ENCODE peak calls at places on chromosomes 16 and 17, in eight cellular contexts. W is tibial nerve, A is AG04449, D is tibial artery, U is HCT116, Q is stomach, X is astrocyte of the cerebellum, R is LNCaP clone FGC. P is an unnamed sample.

GRCh38 chr16:57620316-57621231 is 7.9 kb upstream of the ADGRG1 start:
- DNase-seq in W (peak), A (no peak), D (no peak), U (no peak), Q (peak), X (no peak), R (peak), P (no peak)

GRCh38 chr17:53490447-53490968 is 332.2 kb upstream of the KIF2B start:
- DNase-seq in W (no peak), A (no peak), D (no peak), U (no peak), Q (no peak), X (no peak), R (no peak), P (no peak)

GRCh38 chr16:2702871-2703745 is 16.9 kb downstream of the PRSS27 start:
- DNase-seq in W (no peak), A (no peak), D (no peak), U (no peak), Q (peak), X (no peak), R (peak), P (no peak)

GRCh38 chr17:19897901-19898300 is 30.2 kb upstream of the ULK2 start:
- DNase-seq in W (no peak), A (peak), D (no peak), U (peak), Q (no peak), X (no peak), R (peak), P (peak)

GRCh38 chr17:28612936-28613872 is 781 bp downstream of the RSKR start:
- DNase-seq in W (no peak), A (no peak), D (peak), U (no peak), Q (peak), X (peak), R (no peak), P (no peak)

GRCh38 chr17:58219789-58220183 is 731 bp upstream of the MKS1 start:
- DNase-seq in W (no peak), A (no peak), D (no peak), U (no peak), Q (no peak), X (no peak), R (peak), P (no peak)

GRCh38 chr16:23334421-23334853 is 32.3 kb downstream of the SCNN1B start:
- DNase-seq in W (no peak), A (no peak), D (no peak), U (no peak), Q (no peak), X (no peak), R (no peak), P (no peak)

GRCh38 chr16:70433456-70434103 is 5.3 kb downstream of the ST3GAL2 start:
- DNase-seq in W (no peak), A (no peak), D (peak), U (no peak), Q (no peak), X (peak), R (no peak), P (peak)

GRCh38 chr17:8408371-8408770 is 10.7 kb upstream of the RNF222 start:
- DNase-seq in W (no peak), A (no peak), D (no peak), U (peak), Q (peak), X (no peak), R (no peak), P (no peak)

GRCh38 chr17:37490022-37490587 is 414 bp downstream of the DUSP14 start:
- DNase-seq in W (peak), A (no peak), D (peak), U (no peak), Q (peak), X (no peak), R (no peak), P (no peak)

GRCh38 chr17:27559506-27559931 is 71.5 kb upstream of the LGALS9 start:
- DNase-seq in W (no peak), A (no peak), D (peak), U (no peak), Q (no peak), X (no peak), R (no peak), P (no peak)

GRCh38 chr17:43634681-43635125 is 27.0 kb downstream of the MEOX1 start:
- DNase-seq in W (no peak), A (no peak), D (no peak), U (no peak), Q (no peak), X (no peak), R (no peak), P (no peak)

GRCh38 chr17:57900991-57901743 is 51.3 kb upstream of the MRPS23 start:
- DNase-seq in W (no peak), A (no peak), D (no peak), U (no peak), Q (peak), X (no peak), R (peak), P (no peak)

GRCh38 chr16:72847187-72848044 is 200.5 kb downstream of the ZFHX3 start:
- DNase-seq in W (no peak), A (no peak), D (no peak), U (no peak), Q (no peak), X (no peak), R (no peak), P (no peak)

GRCh38 chr17:40460585-40460975 is 17.3 kb downstream of the IGFBP4 start:
- DNase-seq in W (no peak), A (no peak), D (no peak), U (no peak), Q (no peak), X (no peak), R (no peak), P (no peak)

GRCh38 chr17:58121925-58122324 is 26.3 kb upstream of the OR4D1 start:
- DNase-seq in W (no peak), A (no peak), D (no peak), U (peak), Q (no peak), X (peak), R (no peak), P (peak)

GRCh38 chr17:859461-860195 is 77.5 kb downstream of the MRM3 start:
- DNase-seq in W (no peak), A (no peak), D (no peak), U (no peak), Q (no peak), X (no peak), R (no peak), P (no peak)

GRCh38 chr17:77449908-77450741 is 309.4 kb downstream of the SEC14L1 start:
- DNase-seq in W (peak), A (no peak), D (peak), U (no peak), Q (peak), X (no peak), R (no peak), P (no peak)

GRCh38 chr17:7393613-7394451 is 493 bp downstream of the PLSCR3 start:
- DNase-seq in W (no peak), A (no peak), D (no peak), U (no peak), Q (peak), X (no peak), R (no peak), P (no peak)

GRCh38 chr17:12737740-12738469 is 51.4 kb upstream of the ARHGAP44 start:
- DNase-seq in W (no peak), A (no peak), D (no peak), U (no peak), Q (no peak), X (no peak), R (no peak), P (no peak)

GRCh38 chr17:29250666-29251065 is 4.0 kb downstream of the CRYBA1 start:
- DNase-seq in W (no peak), A (peak), D (no peak), U (no peak), Q (no peak), X (no peak), R (no peak), P (no peak)

GRCh38 chr17:64343833-64344637 is 46.6 kb downstream of the PECAM1 start:
- DNase-seq in W (no peak), A (peak), D (peak), U (no peak), Q (peak), X (peak), R (no peak), P (peak)

GRCh38 chr16:46765050-46765449 is 16.9 kb upstream of the MYLK3 start:
- DNase-seq in W (no peak), A (peak), D (no peak), U (no peak), Q (no peak), X (peak), R (no peak), P (no peak)

GRCh38 chr17:7438050-7438614 is 1.2 kb upstream of the FGF11 start:
- DNase-seq in W (no peak), A (no peak), D (peak), U (no peak), Q (peak), X (no peak), R (no peak), P (no peak)

GRCh38 chr16:57260294-57260929 is 15.4 kb downstream of the ARL2BP start:
- DNase-seq in W (no peak), A (no peak), D (no peak), U (no peak), Q (peak), X (peak), R (no peak), P (peak)

GRCh38 chr17:61307905-61308886 is 91.4 kb upstream of the TBX2 start:
- DNase-seq in W (no peak), A (peak), D (no peak), U (no peak), Q (no peak), X (peak), R (no peak), P (peak)

GRCh38 chr16:24883714-24884151 is 38.0 kb downstream of the SLC5A11 start:
- DNase-seq in W (no peak), A (no peak), D (no peak), U (no peak), Q (no peak), X (no peak), R (no peak), P (no peak)

GRCh38 chr17:10121971-10122707 is 76.3 kb downstream of the GAS7 start:
- DNase-seq in W (peak), A (no peak), D (peak), U (no peak), Q (no peak), X (no peak), R (no peak), P (no peak)

GRCh38 chr16:11232302-11232851 is 23.6 kb downstream of the SOCS1 start:
- DNase-seq in W (no peak), A (no peak), D (no peak), U (no peak), Q (no peak), X (no peak), R (no peak), P (no peak)

GRCh38 chr16:81457326-81458133 is 12.9 kb downstream of the CMIP start:
- DNase-seq in W (no peak), A (no peak), D (no peak), U (peak), Q (no peak), X (no peak), R (no peak), P (no peak)

GRCh38 chr16:66750279-66751134 is 902 bp downstream of the DYNC1LI2 start:
- DNase-seq in W (no peak), A (no peak), D (no peak), U (no peak), Q (no peak), X (no peak), R (no peak), P (no peak)

GRCh38 chr16:31219154-31219741 is 2.3 kb upstream of the PYDC1 start:
- DNase-seq in W (no peak), A (no peak), D (no peak), U (no peak), Q (no peak), X (no peak), R (no peak), P (no peak)

GRCh38 chr16:31215287-31216115 is 1.4 kb downstream of the PYDC1 start:
- DNase-seq in W (no peak), A (no peak), D (peak), U (peak), Q (peak), X (no peak), R (peak), P (no peak)

GRCh38 chr16:31216116-31216469 is 842 bp downstream of the PYDC1 start:
- DNase-seq in W (no peak), A (no peak), D (no peak), U (no peak), Q (no peak), X (no peak), R (no peak), P (no peak)

GRCh38 chr16:31214705-31215286 is 877 bp downstream of the TRIM72 start:
- DNase-seq in W (no peak), A (no peak), D (no peak), U (no peak), Q (no peak), X (no peak), R (no peak), P (no peak)

DNA sequence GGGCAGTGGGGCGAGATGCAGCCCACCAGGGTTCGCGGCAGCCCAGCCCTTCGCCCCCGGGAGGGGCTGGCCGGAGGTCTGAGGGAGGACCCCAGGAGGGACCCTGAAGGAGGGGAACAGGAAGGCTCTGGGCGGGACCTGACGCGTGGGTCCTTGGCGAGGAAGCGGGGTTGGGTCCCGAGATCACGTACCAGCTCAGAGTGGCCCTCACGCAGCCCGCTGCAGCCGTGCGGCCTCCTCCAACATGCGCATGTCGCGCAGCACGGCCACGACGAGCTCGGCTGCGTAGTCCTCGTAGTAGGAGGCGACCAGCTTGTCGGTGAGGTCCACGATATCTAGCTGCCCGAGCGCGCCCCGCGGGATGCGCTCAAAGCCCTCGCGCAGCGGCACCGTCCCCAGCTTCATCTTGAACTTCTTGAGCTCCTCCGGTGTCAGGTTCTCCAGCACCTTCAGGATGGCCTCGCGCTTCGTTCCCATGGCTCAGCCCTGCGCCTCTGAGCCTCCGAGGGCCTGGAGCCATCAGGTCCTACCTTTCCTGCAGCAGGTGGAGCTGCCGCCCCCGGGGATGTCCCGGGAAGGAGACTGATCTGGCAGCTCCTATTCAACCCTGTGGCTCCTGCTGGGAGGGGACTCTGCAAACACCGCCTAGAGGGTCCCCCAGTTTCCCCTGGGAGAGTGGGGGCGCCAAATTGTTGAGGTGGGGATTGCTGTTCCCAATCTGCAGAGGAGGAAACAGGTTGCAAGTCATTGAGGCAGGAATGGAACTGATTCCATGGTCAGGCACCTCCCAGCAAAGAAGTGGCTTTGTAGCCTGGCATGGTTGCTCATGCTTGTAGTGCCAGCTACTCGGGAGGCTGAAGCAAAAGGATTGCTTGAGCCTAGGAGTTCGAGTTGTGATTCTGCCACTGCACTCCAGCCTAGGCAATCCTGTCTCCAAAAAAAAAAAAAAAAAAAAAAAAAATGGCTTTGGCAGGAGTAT is at the start of gene PYDC1:
- DNase-seq in W (no peak), A (no peak), D (no peak), U (no peak), Q (no peak), X (no peak), R (no peak), P (no peak)
- H3K4me3 ChIP-seq in W (peak), A (no peak), D (no peak), U (no peak), Q (no peak), X (no peak), R (peak), P (no peak)

DNA sequence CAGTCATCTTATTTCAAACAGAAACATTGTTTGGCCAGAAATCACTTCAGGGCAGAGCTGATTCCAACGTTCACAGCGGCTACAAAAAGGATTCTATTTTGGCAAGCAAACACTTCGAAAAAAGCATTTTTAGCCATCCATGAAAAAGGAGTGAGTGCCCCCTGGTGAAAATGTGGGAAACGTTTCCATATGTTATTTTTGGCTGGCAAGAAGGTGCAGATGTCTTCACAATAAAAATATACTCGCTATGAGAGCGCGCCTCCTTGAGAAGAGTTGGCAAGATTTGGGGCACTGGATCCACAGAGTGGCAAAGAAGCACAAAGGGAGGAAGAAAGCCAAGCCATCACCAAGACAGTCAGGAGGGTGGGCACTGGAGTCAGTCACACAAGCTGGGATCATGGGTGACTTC is 191.1 kb downstream of the CHD9NB start:
- DNase-seq in W (no peak), A (no peak), D (no peak), U (peak), Q (no peak), X (no peak), R (no peak), P (no peak)
- TF ChIP-seq CTCF in W (no peak), A (no peak), D (no peak), U (peak), Q (no peak), X (peak), R (peak), P (no peak)

DNA sequence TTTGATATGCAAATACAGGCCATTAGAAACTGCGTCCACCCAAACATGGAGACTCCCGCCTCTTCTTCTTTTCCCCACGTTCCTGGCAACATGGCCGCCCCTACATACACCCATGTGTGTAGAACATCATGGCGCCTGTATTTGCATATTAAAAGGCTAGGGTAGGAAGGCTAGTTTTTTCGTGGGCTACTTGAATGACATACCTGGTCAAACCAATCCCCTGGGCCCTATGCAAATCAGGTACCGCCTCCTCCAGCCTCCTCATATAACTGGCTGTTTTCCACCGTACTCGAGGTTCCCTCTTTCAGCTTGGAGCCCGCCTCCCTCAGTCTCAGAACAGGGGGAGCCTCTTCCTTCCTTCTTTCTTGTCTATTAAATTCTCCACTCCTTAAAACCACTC is 840 bp upstream of the CD300LB start:
- DNase-seq in W (no peak), A (no peak), D (peak), U (no peak), Q (peak), X (no peak), R (no peak), P (no peak)
- H3K4me3 ChIP-seq in W (peak), A (no peak), D (no peak), U (no peak), Q (peak), X (no peak), R (no peak), P (no peak)

DNA sequence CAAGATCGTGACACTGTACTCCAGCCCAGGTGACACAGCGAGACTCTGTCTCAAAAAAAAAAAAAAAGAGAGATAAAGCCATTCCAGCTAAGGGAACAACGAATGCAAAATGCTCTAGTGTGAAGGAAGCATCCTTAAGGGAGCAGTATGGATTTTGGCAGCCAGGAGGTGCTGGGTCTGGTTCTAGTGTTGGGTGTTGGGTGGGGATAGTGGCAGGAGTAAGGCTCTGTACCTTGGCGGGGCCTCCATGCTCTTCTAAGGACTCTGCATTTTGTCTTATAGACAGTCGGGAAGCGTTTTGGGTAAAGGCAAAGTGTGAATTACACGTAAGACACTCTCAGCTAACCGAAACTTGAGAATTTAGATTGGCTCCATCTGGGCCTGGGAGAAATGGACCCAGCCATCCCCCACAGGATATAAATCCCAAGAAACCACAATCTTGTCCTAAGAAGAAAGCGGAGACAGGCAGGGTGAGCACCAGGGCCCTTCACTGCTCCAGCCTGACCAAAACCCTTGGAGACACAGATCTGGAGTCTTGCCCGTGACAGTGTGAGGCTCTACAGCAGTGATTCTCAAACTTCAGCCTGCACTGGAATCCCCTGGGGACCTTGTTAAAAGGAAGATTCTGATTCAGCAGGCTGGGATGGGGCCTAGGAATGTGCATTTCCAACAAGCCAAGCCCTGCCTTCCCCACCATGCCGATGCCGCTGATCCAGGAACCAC is 33.1 kb upstream of the PHB1 start:
- DNase-seq in W (no peak), A (no peak), D (no peak), U (no peak), Q (no peak), X (no peak), R (no peak), P (no peak)
- TF ChIP-seq CTCF in W (no peak), A (no peak), D (no peak), U (peak), Q (no peak), X (no peak), R (no peak), P (peak)

DNA sequence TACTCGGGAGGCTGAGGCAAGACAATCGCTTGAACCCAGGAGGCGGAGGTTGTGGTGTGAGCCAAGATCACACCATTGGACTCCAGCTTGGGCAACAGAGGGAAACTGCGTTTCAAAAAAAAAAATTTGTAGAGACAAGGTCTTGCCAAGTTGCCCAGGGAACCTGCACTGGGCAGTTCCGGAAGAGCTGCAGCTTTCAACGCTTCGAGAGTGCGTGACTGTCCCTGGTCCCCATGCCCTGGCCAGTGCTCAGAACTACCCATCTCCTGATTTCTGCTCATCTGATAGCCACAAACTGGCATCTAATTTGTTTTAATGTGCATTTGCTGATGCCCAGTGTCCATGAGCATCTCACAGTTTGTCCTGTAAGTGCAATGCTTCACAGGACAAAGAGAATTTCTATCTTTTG is 4.0 kb downstream of the ACTG1 start:
- DNase-seq in W (no peak), A (no peak), D (no peak), U (peak), Q (no peak), X (no peak), R (peak), P (no peak)
- H3K4me3 ChIP-seq in W (peak), A (peak), D (peak), U (no peak), Q (peak), X (peak), R (no peak), P (peak)

GRCh38 chr16:85781685-85782370 is 17.5 kb downstream of the EMC8 start:
- DNase-seq in W (no peak), A (no peak), D (no peak), U (no peak), Q (peak), X (peak), R (peak), P (no peak)
- TF ChIP-seq CTCF in W (no peak), A (no peak), D (no peak), U (no peak), Q (no peak), X (no peak), R (no peak), P (no peak)

P was measured in HFF-Myc.